ENCODE peak calls at places on chromosome 7, in four cellular contexts. E is H1, U is SK-N-SH, B is K562. O is an unnamed sample. For H3K36me3, the result is how much of the 10 kb centered on the place peaks cover.

GRCh38 chr7:56092789-56093531 is at the start of gene PHKG1:
- DNase-seq in E (no peak), U (peak), B (peak), O (no peak)

GRCh38 chr7:102432476-102433318 is 678 bp upstream of the ORAI2 start:
- DNase-seq in E (no peak), U (no peak), B (peak), O (no peak)

GRCh38 chr7:94087664-94088352 is 83.7 kb upstream of the BET1 start:
- DNase-seq in E (peak), U (peak), B (peak), O (peak)

GRCh38 chr7:1667566-1668485 is 2.3 kb upstream of the ELFN1 start:
- DNase-seq in E (peak), U (peak), B (peak), O (no peak)

GRCh38 chr7:123135960-123136359 is 63.8 kb downstream of the SLC13A1 start:
- DNase-seq in E (no peak), U (no peak), B (no peak), O (no peak)

GRCh38 chr7:31899356-31899927 is 170.8 kb downstream of the PDE1C start:
- DNase-seq in E (no peak), U (no peak), B (no peak), O (no peak)

GRCh38 chr7:10934292-10934691 is 39.4 kb upstream of the PHF14 start:
- DNase-seq in E (no peak), U (no peak), B (no peak), O (no peak)

GRCh38 chr7:138125119-138125518 is 48.9 kb downstream of the AKR1D1 start:
- DNase-seq in E (no peak), U (no peak), B (no peak), O (no peak)

GRCh38 chr7:74029094-74029785 is 1.3 kb downstream of the ELN start:
- DNase-seq in E (no peak), U (no peak), B (no peak), O (no peak)

GRCh38 chr7:25087855-25088254 is 37.2 kb downstream of the CYCS start:
- DNase-seq in E (no peak), U (no peak), B (no peak), O (no peak)

GRCh38 chr7:16417958-16418357 is 3.4 kb downstream of the CRPPA start:
- DNase-seq in E (no peak), U (no peak), B (no peak), O (no peak)

GRCh38 chr7:103388469-103389140 is 41.2 kb downstream of the PSMC2 start:
- DNase-seq in E (no peak), U (no peak), B (no peak), O (no peak)

GRCh38 chr7:34612671-34613070 is 45.3 kb upstream of the NPSR1 start:
- DNase-seq in E (no peak), U (no peak), B (no peak), O (no peak)

GRCh38 chr7:64879800-64880199 is 23.3 kb upstream of the ZNF273 start:
- DNase-seq in E (no peak), U (peak), B (no peak), O (no peak)

GRCh38 chr7:142956951-142957623 is 5.1 kb downstream of the KEL start:
- DNase-seq in E (no peak), U (no peak), B (peak), O (no peak)

GRCh38 chr7:136953386-136953785 is 84.9 kb downstream of the CHRM2 start:
- DNase-seq in E (no peak), U (no peak), B (no peak), O (no peak)

GRCh38 chr7:106679153-106679931 is 18.4 kb upstream of the CCDC71L start:
- DNase-seq in E (no peak), U (no peak), B (peak), O (no peak)

GRCh38 chr7:41003031-41003925 is 699.6 kb downstream of the INHBA start:
- DNase-seq in E (peak), U (peak), B (peak), O (no peak)

GRCh38 chr7:128833939-128834310 is 3.7 kb downstream of the FLNC start:
- DNase-seq in E (no peak), U (no peak), B (no peak), O (no peak)

GRCh38 chr7:7805511-7806153 is 87.2 kb upstream of the RPA3 start:
- DNase-seq in E (no peak), U (no peak), B (no peak), O (no peak)
- TF ChIP-seq POLR2AphosphoS5 in E (no peak), U (no peak), B (no peak), O (no peak)

GRCh38 chr7:44117801-44118429 is 5.4 kb downstream of the POLD2 start:
- DNase-seq in E (no peak), U (no peak), B (no peak), O (no peak)

GRCh38 chr7:44121761-44122420 is 1.5 kb downstream of the POLD2 start:
- DNase-seq in E (no peak), U (no peak), B (no peak), O (no peak)

GRCh38 chr7:44122529-44122928 is 819 bp downstream of the POLD2 start:
- DNase-seq in E (no peak), U (peak), B (no peak), O (no peak)

GRCh38 chr7:44120395-44120794 is 3.0 kb downstream of the POLD2 start:
- DNase-seq in E (no peak), U (no peak), B (no peak), O (no peak)

GRCh38 chr7:44119829-44120380 is 3.4 kb downstream of the POLD2 start:
- DNase-seq in E (no peak), U (no peak), B (no peak), O (no peak)
- H3K36me3 ChIP-seq in E (under half), U (under half), B (half or more), O (under half)

DNA sequence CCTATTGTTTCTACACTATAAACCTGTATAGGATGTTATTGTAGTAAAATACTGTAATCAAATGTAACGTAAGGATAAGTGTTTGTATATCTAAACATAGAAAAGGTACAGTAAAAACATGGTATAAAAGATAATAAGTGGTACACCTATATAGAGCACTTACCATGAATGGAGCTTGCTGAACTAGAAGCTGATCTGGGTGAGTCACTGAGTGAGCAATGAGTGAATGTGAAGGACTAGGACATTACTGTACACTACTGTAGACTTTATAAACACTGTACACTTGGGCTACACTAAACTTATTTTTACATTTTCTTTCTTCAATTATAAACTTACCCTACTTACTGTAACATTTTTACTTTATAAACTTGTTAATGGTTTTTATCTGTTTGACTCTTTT is 732.9 kb upstream of the LRRN3 start:
- DNase-seq in E (no peak), U (no peak), B (no peak), O (no peak)
- TF ChIP-seq SIN3A in E (no peak), U (no peak), B (no peak), O (no peak)

GRCh38 chr7:150322114-150322832 is 882 bp upstream of the LRRC61 start:
- DNase-seq in E (no peak), U (no peak), B (peak), O (no peak)
- TF ChIP-seq POLR2AphosphoS5 in E (no peak), U (no peak), B (peak), O (no peak)

GRCh38 chr7:43636093-43636492 is 53.2 kb downstream of the STK17A start:
- DNase-seq in E (no peak), U (no peak), B (no peak), O (no peak)
- H3K36me3 ChIP-seq in E (half or more), U (half or more), B (half or more), O (under half)

O was measured in Panc1.